ENCODE peak calls at places on chromosomes 16 and 17, in seven cellular contexts. Q, A, R, P, W, E and F are unnamed samples.

GRCh38 chr16:75080205-75081029 is 36.2 kb downstream of the LDHD start:
- DNase-seq in W (peak; percentile 78), P (no peak), R (no peak), Q (no peak), E (no peak), A (no peak), F (no peak)

GRCh38 chr16:29806096-29806579 is at the start of gene MAZ:
- DNase-seq in R (peak; percentile 96), A (no peak), Q (no peak), E (no peak), W (no peak), P (peak; percentile 74), F (peak; percentile 85)

GRCh38 chr16:27463741-27464662 is 62.0 kb downstream of the IL21R start:
- DNase-seq in Q (no peak), A (no peak), P (peak; percentile 44), E (no peak), W (no peak), R (no peak), F (no peak)

GRCh38 chr17:57085448-57086068 is 512 bp downstream of the AKAP1 start:
- DNase-seq in Q (no peak), P (peak; percentile 56), A (peak; percentile 71), R (peak; percentile 61), W (peak; percentile 44), E (peak; percentile 65), F (peak; percentile 38)

GRCh38 chr17:66493283-66494019 is 191.0 kb downstream of the PRKCA start:
- DNase-seq in A (no peak), P (no peak), W (peak; percentile 83), E (no peak), R (peak; percentile 53), Q (no peak), F (no peak)

GRCh38 chr17:31428111-31428510 is 36.6 kb downstream of the RAB11FIP4 start:
- DNase-seq in R (no peak), A (no peak), Q (no peak), P (no peak), E (no peak), W (no peak), F (no peak)

GRCh38 chr16:2432286-2432685 is 3.0 kb downstream of the CCNF start:
- DNase-seq in P (no peak), Q (no peak), R (no peak), W (no peak), A (no peak), E (no peak), F (no peak)

GRCh38 chr16:68283840-68284595 is 19.7 kb downstream of the SLC7A6 start:
- DNase-seq in P (no peak), Q (no peak), E (no peak), A (no peak), W (no peak), R (no peak), F (no peak)

GRCh38 chr16:64882385-64882784 is 239.5 kb downstream of the CDH11 start:
- DNase-seq in Q (no peak), A (no peak), E (peak; percentile 35), W (peak; percentile 23), R (no peak), P (no peak), F (no peak)

GRCh38 chr17:34886831-34887230 is 74.4 kb downstream of the CCT6B start:
- DNase-seq in Q (no peak), P (no peak), R (no peak), E (no peak), W (no peak), A (no peak), F (no peak)

GRCh38 chr17:82876149-82876548 is 36.3 kb upstream of the ZNF750 start:
- DNase-seq in P (no peak), E (no peak), Q (no peak), W (peak; percentile 69), R (no peak), A (no peak), F (no peak)

GRCh38 chr16:84608281-84608680 is 9.6 kb downstream of the COTL1 start:
- DNase-seq in E (no peak), Q (no peak), A (no peak), W (no peak), R (no peak), P (no peak), F (no peak)

GRCh38 chr16:50299508-50300105 is 33.3 kb downstream of the ADCY7 start:
- DNase-seq in E (no peak), P (no peak), R (no peak), A (no peak), Q (no peak), W (no peak), F (no peak)

GRCh38 chr17:78040561-78041400 is 82.3 kb downstream of the TNRC6C start:
- DNase-seq in W (no peak), E (peak; percentile 61), R (peak; percentile 81), P (peak; percentile 29), A (peak; percentile 58), Q (no peak), F (peak; percentile 66)

GRCh38 chr17:38417210-38417951 is 10.9 kb upstream of the ARHGAP23 start:
- DNase-seq in R (no peak), P (no peak), Q (no peak), W (no peak), E (no peak), A (peak; percentile 42), F (no peak)

GRCh38 chr17:79501910-79502309 is 108.9 kb downstream of the RBFOX3 start:
- DNase-seq in A (no peak), R (no peak), W (no peak), E (no peak), P (no peak), Q (no peak), F (no peak)

GRCh38 chr17:51946311-51946710 is 212.2 kb downstream of the CA10 start:
- DNase-seq in E (no peak), A (no peak), W (no peak), Q (no peak), P (no peak), R (no peak), F (no peak)

GRCh38 chr17:19718041-19718612 is 1.7 kb upstream of the SLC47A2 start:
- DNase-seq in E (no peak), Q (no peak), A (peak; percentile 32), R (no peak), W (no peak), P (no peak), F (no peak)

GRCh38 chr16:3789375-3790067 is 72.2 kb upstream of the TRAP1 start:
- DNase-seq in Q (no peak), R (no peak), W (no peak), P (no peak), E (no peak), A (no peak), F (no peak)

GRCh38 chr16:17434006-17434405 is 36.8 kb downstream of the XYLT1 start:
- DNase-seq in Q (no peak), R (no peak), P (no peak), E (peak; percentile 26), A (no peak), W (no peak), F (no peak)

GRCh38 chr16:17431012-17431411 is 39.7 kb downstream of the XYLT1 start:
- DNase-seq in R (no peak), E (no peak), W (no peak), Q (no peak), A (no peak), P (no peak), F (no peak)

GRCh38 chr16:17432902-17433576 is 37.7 kb downstream of the XYLT1 start:
- DNase-seq in Q (peak; percentile 39), W (peak; percentile 2), R (no peak), E (no peak), P (no peak), A (no peak), F (no peak)

GRCh38 chr16:17433577-17433960 is 37.2 kb downstream of the XYLT1 start:
- DNase-seq in Q (no peak), P (no peak), R (no peak), W (no peak), A (no peak), E (no peak), F (no peak)

DNA sequence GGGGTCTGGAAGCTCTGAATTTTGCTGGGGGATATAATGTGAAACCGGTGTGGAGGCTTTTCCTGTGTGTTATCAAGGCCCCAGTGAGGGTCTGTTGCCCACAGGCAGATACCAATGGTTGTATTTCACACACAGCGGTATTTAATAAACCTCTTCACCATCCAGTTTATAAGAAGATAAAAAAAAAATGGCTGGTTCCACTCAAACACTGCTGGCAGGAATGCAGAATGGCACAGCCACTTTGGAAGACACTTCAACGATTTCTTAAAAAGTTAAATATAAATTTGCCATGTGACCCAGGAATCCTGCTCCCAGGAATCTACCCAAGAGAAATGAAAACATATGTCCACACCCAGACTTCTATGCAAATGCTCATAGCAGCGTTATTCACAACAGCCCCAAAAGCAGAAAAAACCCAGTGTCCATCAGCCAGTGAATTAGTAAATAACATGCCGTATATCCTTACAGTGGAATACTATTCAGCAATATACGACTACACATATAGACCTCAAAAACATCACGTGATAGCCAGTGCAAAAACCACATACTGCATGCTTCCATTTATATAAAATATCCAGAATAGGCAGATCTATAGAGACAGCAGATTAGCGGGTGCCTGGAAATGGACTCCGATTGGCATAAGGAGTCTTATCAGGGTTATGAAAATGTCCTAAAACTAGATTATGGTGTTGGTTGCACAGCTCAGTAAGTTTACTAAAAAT is 38.7 kb downstream of the XYLT1 start:
- DNase-seq in W (no peak), Q (no peak), E (no peak), A (no peak), R (no peak), P (no peak), F (no peak)
- TF ChIP-seq CTCF in W (peak; percentile 11), Q (no peak), E (no peak), A (peak; percentile 39), R (no peak), P (no peak), F (no peak)

GRCh38 chr17:54899201-54899600 is 1.5 kb upstream of the TOM1L1 start:
- DNase-seq in R (no peak), A (no peak), P (no peak), W (no peak), Q (no peak), E (no peak), F (no peak)

GRCh38 chr17:54902017-54902416 is 1.4 kb downstream of the TOM1L1 start:
- DNase-seq in P (no peak), Q (no peak), R (no peak), A (no peak), W (no peak), E (no peak), F (no peak)

GRCh38 chr17:54901230-54901847 is 687 bp downstream of the TOM1L1 start:
- DNase-seq in P (no peak), E (no peak), W (no peak), Q (no peak), A (peak; percentile 34), R (peak; percentile 83), F (peak; percentile 2)

GRCh38 chr17:54899721-54900456 is 763 bp upstream of the TOM1L1 start:
- DNase-seq in R (no peak), W (no peak), A (peak; percentile 81), P (no peak), Q (no peak), E (peak; percentile 17), F (peak; percentile 0)

GRCh38 chr17:54900457-54901229 is at the start of gene TOM1L1:
- DNase-seq in R (peak; percentile 85), A (peak; percentile 94), Q (no peak), W (peak; percentile 50), E (peak; percentile 64), P (no peak), F (peak; percentile 84)
- TF ChIP-seq CTCF in R (no peak), A (peak; percentile 11), Q (no peak), W (peak; percentile 48), E (no peak), P (no peak), F (no peak)

GRCh38 chr16:24851700-24852099 is 5.9 kb downstream of the SLC5A11 start:
- DNase-seq in P (no peak), W (no peak), Q (no peak), R (peak; percentile 63), A (no peak), E (no peak), F (peak; percentile 37)
- TF ChIP-seq CTCF in P (no peak), W (no peak), Q (no peak), R (no peak), A (no peak), E (no peak), F (no peak)

GRCh38 chr16:21684199-21684598 is 20.4 kb downstream of the OTOA start:
- DNase-seq in R (peak; percentile 47), P (peak; percentile 7), W (no peak), E (no peak), Q (no peak), A (peak; percentile 58), F (peak; percentile 51)
- TF ChIP-seq CTCF in R (peak; percentile 40), P (peak; percentile 56), W (peak; percentile 47), E (no peak), Q (peak; percentile 35), A (peak; percentile 86), F (peak; percentile 77)